ENCODE peak calls at places on chromosomes 5 and 9, in five cellular contexts. J, A, K, D and O are unnamed samples.

GRCh38 chr5:35038891-35039290 is 8.9 kb downstream of the AGXT2 start:
- DNase-seq in J (no peak), A (no peak), K (no peak), D (no peak), O (no peak)

GRCh38 chr9:33234511-33235467 is 5.2 kb upstream of the SPINK4 start:
- DNase-seq in J (no peak), A (no peak), K (no peak), D (peak), O (no peak)

GRCh38 chr5:88172847-88173758 is 95.5 kb downstream of the TMEM161B start:
- DNase-seq in J (no peak), A (no peak), K (no peak), D (no peak), O (no peak)

GRCh38 chr5:123047706-123048105 is 11.2 kb upstream of the PPIC start:
- DNase-seq in J (no peak), A (no peak), K (no peak), D (no peak), O (no peak)

GRCh38 chr9:32969270-32969669 is 32.2 kb downstream of the APTX start:
- DNase-seq in J (no peak), A (no peak), K (no peak), D (no peak), O (no peak)

GRCh38 chr5:2752059-2752874 is 790 bp upstream of the IRX2 start:
- DNase-seq in J (no peak), A (no peak), K (no peak), D (no peak), O (no peak)

GRCh38 chr5:7410936-7411511 is 15.1 kb downstream of the ADCY2 start:
- DNase-seq in J (no peak), A (no peak), K (no peak), D (no peak), O (no peak)

GRCh38 chr9:114094971-114095370 is 4.1 kb downstream of the KIF12 start:
- DNase-seq in J (no peak), A (no peak), K (no peak), D (no peak), O (no peak)

GRCh38 chr5:76388236-76388635 is 14.8 kb upstream of the IQGAP2 start:
- DNase-seq in J (no peak), A (no peak), K (no peak), D (no peak), O (no peak)

GRCh38 chr5:90949469-90950358 is 391.1 kb downstream of the ADGRV1 start:
- DNase-seq in J (no peak), A (no peak), K (no peak), D (peak), O (no peak)

GRCh38 chr5:9194509-9194908 is 351.4 kb downstream of the SEMA5A start:
- DNase-seq in J (no peak), A (no peak), K (peak), D (no peak), O (no peak)

GRCh38 chr9:72199253-72199652 is 50.0 kb downstream of the GDA start:
- DNase-seq in J (no peak), A (no peak), K (no peak), D (no peak), O (no peak)

GRCh38 chr9:31034311-31034710 is 1350.1 kb upstream of the ACO1 start:
- DNase-seq in J (no peak), A (no peak), K (peak), D (no peak), O (no peak)

GRCh38 chr5:168578006-168578405 is 1.2 kb downstream of the PANK3 start:
- DNase-seq in J (peak), A (no peak), K (no peak), D (no peak), O (no peak)

GRCh38 chr5:179821298-179822058 is 773 bp downstream of the SQSTM1 start:
- DNase-seq in J (no peak), A (peak), K (peak), D (peak), O (peak)

GRCh38 chr5:16913840-16914435 is 22.1 kb downstream of the MYO10 start:
- DNase-seq in J (no peak), A (no peak), K (no peak), D (no peak), O (no peak)

GRCh38 chr5:154727361-154727760 is 27.8 kb upstream of the LARP1 start:
- DNase-seq in J (no peak), A (no peak), K (no peak), D (no peak), O (no peak)

GRCh38 chr5:76704131-76704663 is 11.7 kb upstream of the F2R start:
- DNase-seq in J (no peak), A (no peak), K (no peak), D (no peak), O (no peak)

GRCh38 chr5:34858798-34859197 is 19.8 kb downstream of the TTC23L start:
- DNase-seq in J (no peak), A (no peak), K (no peak), D (no peak), O (no peak)

GRCh38 chr9:87684627-87685204 is 41.2 kb upstream of the CTSL start:
- DNase-seq in J (no peak), A (peak), K (peak), D (peak), O (peak)

GRCh38 chr9:97398999-97399758 is 12.7 kb upstream of the TDRD7 start:
- DNase-seq in J (peak), A (peak), K (peak), D (peak), O (peak)
- TF ChIP-seq REST in J (no peak), A (no peak), K (peak), D (no peak), O (no peak)

DNA sequence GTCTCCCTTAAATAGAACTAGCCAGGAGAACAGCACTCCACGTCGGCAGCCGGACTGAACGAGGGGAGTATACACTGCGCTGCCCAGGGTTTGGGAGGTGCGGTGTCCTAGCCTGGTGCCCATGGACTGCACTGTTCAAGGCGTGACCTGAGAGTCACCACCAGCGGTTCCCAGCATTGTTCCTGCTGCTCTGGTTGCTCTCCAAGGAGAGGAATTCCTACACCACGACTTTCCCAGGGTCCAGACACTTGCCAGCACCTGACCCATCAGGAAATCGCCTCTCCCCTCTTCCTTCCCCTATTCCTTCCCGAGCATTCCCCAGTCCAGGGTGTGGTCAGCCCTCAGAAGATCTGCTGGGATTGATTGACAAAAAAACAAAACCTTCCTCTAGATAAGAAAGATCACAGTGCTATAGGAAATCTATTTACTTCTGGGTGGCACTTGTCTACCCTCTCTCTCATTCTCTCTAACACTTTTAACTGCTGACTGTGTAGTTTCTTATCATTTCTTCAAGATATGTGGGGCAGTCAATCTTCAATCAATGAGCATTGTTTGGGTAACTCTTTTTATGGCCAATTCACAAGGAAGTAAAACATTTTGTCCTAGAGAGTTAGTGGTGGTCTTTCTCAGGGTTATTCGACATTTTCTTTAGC is 297.8 kb upstream of the ACTBL2 start:
- DNase-seq in J (no peak), A (no peak), K (no peak), D (peak), O (no peak)
- TF ChIP-seq REST in J (no peak), A (no peak), K (no peak), D (no peak), O (no peak)

GRCh38 chr5:78025540-78025939 is 249.4 kb upstream of the TBCA start:
- DNase-seq in J (no peak), A (no peak), K (no peak), D (no peak), O (no peak)
- TF ChIP-seq REST in J (no peak), A (no peak), K (no peak), D (no peak), O (no peak)

GRCh38 chr5:60287174-60287771 is 393.7 kb upstream of the PDE4D start:
- DNase-seq in J (peak), A (peak), K (peak), D (peak), O (peak)
- TF ChIP-seq REST in J (no peak), A (no peak), K (no peak), D (no peak), O (no peak)

DNA sequence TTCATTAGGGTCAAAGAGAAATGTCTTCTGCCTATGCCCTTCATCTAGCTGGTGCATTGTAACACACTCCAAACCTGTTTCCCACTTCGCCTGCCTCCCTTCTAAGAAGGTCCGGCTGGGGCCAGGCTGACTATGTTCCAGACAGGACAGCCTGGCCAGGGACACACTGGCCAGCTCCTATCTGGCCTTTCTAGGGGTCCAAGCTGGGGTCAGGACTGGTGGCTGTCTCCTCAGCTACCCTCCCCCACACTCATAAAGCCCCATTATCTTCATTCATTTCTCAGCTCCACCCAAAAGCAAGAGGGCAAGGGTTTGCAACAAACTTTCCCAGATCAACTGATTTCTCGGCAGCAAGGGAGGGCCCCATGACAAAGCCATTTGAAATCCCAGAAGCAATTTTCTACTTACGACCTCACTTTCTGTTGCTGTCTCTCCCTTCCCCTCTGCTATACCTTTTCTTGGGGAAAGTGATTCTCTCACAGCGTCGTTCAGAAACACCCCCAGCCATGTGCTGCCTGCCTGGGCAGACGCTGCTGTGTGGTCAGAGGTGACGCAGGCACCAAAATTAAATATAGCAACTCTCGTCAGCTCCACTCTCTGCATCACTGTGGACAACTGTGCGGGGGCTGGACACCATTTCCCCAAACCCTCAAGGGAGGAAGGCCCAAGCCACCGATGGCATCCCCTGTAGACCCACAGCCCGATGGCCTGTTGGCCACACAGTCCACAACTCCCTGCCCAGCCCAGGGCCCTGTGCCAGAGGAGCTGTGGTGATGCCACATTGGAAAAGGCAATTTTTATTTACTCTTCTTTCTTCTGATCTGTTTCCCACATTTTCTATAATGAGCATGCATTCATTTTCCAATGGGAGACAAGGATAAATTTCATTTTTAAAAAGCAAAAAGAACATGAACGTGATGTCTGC is 6.1 kb downstream of the IL13 start:
- DNase-seq in J (no peak), A (no peak), K (no peak), D (no peak), O (no peak)
- TF ChIP-seq REST in J (no peak), A (no peak), K (no peak), D (no peak), O (no peak)